ENCODE peak calls at places on chromosomes 11 and 22, in eight cellular contexts. V is GM12891, I is endothelial cell of umbilical vein, Q is spleen, L is stomach, S is transverse colon, R is esophagus muscularis mucosa, N is HepG2. H is an unnamed sample.

GRCh38 chr11:19079643-19080440 is 19.3 kb upstream of the MRGPRX2 start:
- DNase-seq in R (peak), L (no peak), S (no peak), N (no peak), Q (no peak), I (peak), V (no peak), H (no peak)

GRCh38 chr22:18022851-18023250 is 1.5 kb downstream of the MICAL3 start:
- DNase-seq in I (no peak), N (no peak), V (no peak), R (no peak), L (no peak), Q (peak), S (peak), H (no peak)

GRCh38 chr11:29518389-29519174 is 498.2 kb downstream of the KCNA4 start:
- DNase-seq in I (no peak), V (no peak), N (no peak), S (no peak), L (no peak), Q (no peak), R (no peak), H (no peak)

GRCh38 chr22:44458044-44459020 is 39.7 kb downstream of the RTL6 start:
- DNase-seq in R (peak), V (no peak), S (no peak), N (no peak), L (no peak), Q (peak), I (no peak), H (peak)

GRCh38 chr22:25645266-25645665 is 80.8 kb downstream of the GRK3 start:
- DNase-seq in L (no peak), I (no peak), Q (no peak), R (no peak), S (no peak), V (no peak), N (no peak), H (no peak)

GRCh38 chr11:69479591-69480271 is 1.7 kb upstream of the LINC01488 start:
- DNase-seq in Q (peak), N (no peak), V (no peak), S (peak), I (no peak), R (no peak), L (peak), H (no peak)

GRCh38 chr22:30823015-30823370 is 128.3 kb downstream of the OSBP2 start:
- DNase-seq in S (no peak), Q (no peak), N (no peak), R (no peak), I (no peak), L (no peak), V (no peak), H (no peak)

GRCh38 chr11:19546325-19546724 is 166.3 kb upstream of the NAV2 start:
- DNase-seq in L (no peak), Q (no peak), S (no peak), I (no peak), V (no peak), R (no peak), N (no peak), H (peak)

GRCh38 chr22:22756109-22756508 is 111.7 kb downstream of the GGTLC2 start:
- DNase-seq in R (peak), I (no peak), Q (no peak), V (no peak), S (no peak), N (no peak), L (no peak), H (no peak)

GRCh38 chr22:44410396-44411056 is 87.5 kb downstream of the RTL6 start:
- DNase-seq in N (no peak), I (no peak), V (no peak), Q (peak), S (no peak), R (no peak), L (peak), H (peak)

GRCh38 chr22:17606472-17606871 is 22.1 kb downstream of the ATP6V1E1 start:
- DNase-seq in S (no peak), N (no peak), L (no peak), Q (peak), R (no peak), I (no peak), V (no peak), H (no peak)

GRCh38 chr11:26905368-26905767 is 88.5 kb upstream of the FIBIN start:
- DNase-seq in Q (no peak), N (no peak), I (no peak), V (no peak), S (no peak), R (no peak), L (no peak), H (no peak)

GRCh38 chr11:72812968-72813739 is 1.1 kb upstream of the ATG16L2 start:
- DNase-seq in Q (peak), N (peak), R (no peak), S (peak), I (peak), L (peak), V (no peak), H (no peak)

GRCh38 chr22:25027959-25028840 is 75.7 kb downstream of the KIAA1671 start:
- DNase-seq in S (peak), Q (no peak), L (no peak), V (no peak), N (no peak), R (no peak), I (peak), H (peak)

GRCh38 chr11:61959026-61959608 is 8.3 kb downstream of the FTH1 start:
- DNase-seq in L (no peak), N (no peak), V (no peak), R (no peak), S (no peak), I (no peak), Q (peak), H (no peak)

GRCh38 chr11:47992959-47993820 is 12.8 kb downstream of the PTPRJ start:
- DNase-seq in L (no peak), V (no peak), Q (peak), R (no peak), I (peak), N (no peak), S (peak), H (no peak)

GRCh38 chr11:19723572-19724342 is 11.1 kb downstream of the NAV2 start:
- DNase-seq in V (no peak), R (no peak), Q (no peak), N (peak), L (no peak), S (no peak), I (peak), H (no peak)

GRCh38 chr11:34327804-34328631 is 29.8 kb downstream of the ABTB2 start:
- DNase-seq in Q (no peak), R (no peak), S (no peak), N (no peak), I (no peak), V (no peak), L (no peak), H (no peak)

GRCh38 chr11:75668508-75669297 is at the start of gene MAP6:
- DNase-seq in N (no peak), R (no peak), Q (no peak), V (peak), L (no peak), S (peak), I (no peak), H (no peak)

GRCh38 chr11:46387919-46388618 is 3.5 kb downstream of the CHRM4 start:
- DNase-seq in L (no peak), V (no peak), Q (peak), I (no peak), N (no peak), R (no peak), S (no peak), H (peak)

GRCh38 chr11:7442588-7443215 is 42.6 kb upstream of the OLFML1 start:
- DNase-seq in S (peak), I (peak), Q (peak), L (peak), V (peak), N (peak), R (no peak), H (peak)

GRCh38 chr11:110432713-110433392 is 3.1 kb downstream of the FDX1 start:
- DNase-seq in Q (no peak), L (no peak), R (no peak), I (peak), S (no peak), V (no peak), N (no peak), H (no peak)

GRCh38 chr11:100855466-100856067 is 168.5 kb downstream of the ARHGAP42 start:
- DNase-seq in Q (no peak), N (peak), L (no peak), V (no peak), S (no peak), R (no peak), I (peak), H (no peak)

GRCh38 chr11:63510360-63511130 is 4.7 kb downstream of the LGALS12 start:
- DNase-seq in R (no peak), S (no peak), Q (no peak), L (peak), V (no peak), I (no peak), N (no peak), H (no peak)

GRCh38 chr22:22893077-22893805 is 5.6 kb downstream of the IGLL5 start:
- DNase-seq in R (no peak), S (no peak), V (no peak), N (no peak), Q (peak), L (no peak), I (no peak), H (peak)

GRCh38 chr11:134579709-134580634 is 167.9 kb upstream of the B3GAT1 start:
- DNase-seq in S (peak), I (no peak), V (no peak), R (peak), N (no peak), Q (no peak), L (peak), H (peak)

GRCh38 chr11:130726234-130726559 is 190.1 kb downstream of the SNX19 start:
- DNase-seq in I (peak), R (no peak), V (no peak), L (no peak), Q (no peak), N (no peak), S (peak), H (peak)

GRCh38 chr22:46734830-46735453 is 3.1 kb downstream of the CERK start:
- DNase-seq in R (no peak), V (peak), Q (peak), L (peak), N (no peak), I (peak), S (peak), H (peak)

GRCh38 chr11:13009921-13010736 is 1.0 kb downstream of the RASSF10 start:
- DNase-seq in N (no peak), L (peak), I (peak), R (peak), Q (no peak), V (peak), S (no peak), H (peak)

GRCh38 chr22:33443688-33444087 is 385.5 kb upstream of the SYN3 start:
- DNase-seq in N (no peak), R (no peak), V (no peak), L (no peak), Q (no peak), I (no peak), S (no peak), H (peak)

DNA sequence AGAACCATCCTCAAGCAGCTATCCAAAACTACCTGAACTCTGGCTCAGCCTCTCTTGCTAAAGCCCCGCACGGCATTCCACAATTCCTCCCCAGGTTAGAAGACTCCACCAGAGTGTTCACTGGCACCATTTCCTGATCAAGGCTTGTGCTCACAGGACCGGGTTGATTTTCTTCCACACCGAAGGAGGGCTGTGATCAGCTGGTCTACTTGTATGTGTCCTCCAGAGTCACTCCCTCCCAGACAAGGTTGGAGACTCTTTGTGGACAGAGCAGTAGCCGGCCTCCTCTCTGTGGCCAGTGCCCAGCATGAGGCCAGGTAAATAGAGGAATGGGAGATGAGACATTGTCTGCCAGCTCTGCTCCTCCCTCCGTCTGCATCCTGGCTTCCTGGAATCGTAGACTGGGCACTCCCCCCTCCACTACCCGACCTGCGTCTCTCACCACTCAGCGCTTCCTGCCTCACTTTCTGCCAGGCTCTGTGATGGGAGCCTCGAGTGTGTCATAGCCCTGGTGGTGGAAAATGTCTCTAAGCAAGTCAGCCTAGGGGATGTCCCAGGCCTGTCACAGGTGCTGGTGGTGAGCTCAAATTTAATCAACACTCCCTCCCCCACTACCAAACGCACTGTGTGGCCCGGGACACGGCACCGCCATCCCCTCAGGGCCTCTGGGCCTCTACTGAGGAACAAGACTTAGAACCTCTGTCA is 12.5 kb upstream of the TMPRSS6 start:
- DNase-seq in N (peak), R (no peak), I (peak), Q (peak), L (peak), V (peak), S (peak), H (peak)
- TF ChIP-seq POLR2A in N (no peak), R (no peak), I (no peak), Q (no peak), L (no peak), V (no peak), S (no peak), H (no peak)

DNA sequence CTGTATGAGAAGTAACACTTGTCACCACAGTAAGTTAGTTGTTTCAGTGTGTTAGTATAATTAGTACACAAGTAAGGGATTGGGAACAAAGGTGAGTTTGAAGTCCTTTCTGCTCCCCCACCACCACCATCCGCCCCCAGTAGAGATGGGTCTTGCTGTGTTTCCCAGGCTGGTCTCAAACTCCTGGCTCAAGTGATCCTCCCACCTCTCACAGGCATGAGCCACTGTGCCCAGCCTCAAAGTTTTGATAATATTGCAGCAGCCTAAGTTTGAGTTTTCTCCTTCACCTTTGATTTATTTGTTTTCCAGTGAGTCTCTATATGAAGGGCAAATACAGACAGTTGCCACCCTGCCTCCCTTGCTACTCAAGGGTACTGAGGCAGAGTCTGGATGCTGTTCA is 23.7 kb upstream of the GRK2 start:
- DNase-seq in Q (no peak), I (no peak), N (no peak), V (no peak), S (no peak), L (no peak), R (no peak), H (no peak)
- TF ChIP-seq POLR2AphosphoS5 in Q (no peak), I (no peak), N (no peak), V (no peak), S (no peak), L (no peak), R (no peak), H (no peak)

GRCh38 chr11:65657426-65657825 is 5.3 kb downstream of the RELA start:
- DNase-seq in I (no peak), R (no peak), S (no peak), V (no peak), Q (peak), L (no peak), N (no peak), H (no peak)

GRCh38 chr11:65653229-65654225 is 9.2 kb downstream of the RELA start:
- DNase-seq in V (no peak), L (peak), N (peak), R (no peak), I (peak), S (peak), Q (peak), H (peak)

GRCh38 chr11:65658174-65659021 is 4.3 kb downstream of the RELA start:
- DNase-seq in V (no peak), R (no peak), L (no peak), Q (peak), S (no peak), N (no peak), I (no peak), H (peak)

GRCh38 chr11:65654375-65655349 is 8.1 kb downstream of the RELA start:
- DNase-seq in S (peak), V (no peak), N (no peak), R (no peak), Q (peak), I (no peak), L (no peak), H (peak)

DNA sequence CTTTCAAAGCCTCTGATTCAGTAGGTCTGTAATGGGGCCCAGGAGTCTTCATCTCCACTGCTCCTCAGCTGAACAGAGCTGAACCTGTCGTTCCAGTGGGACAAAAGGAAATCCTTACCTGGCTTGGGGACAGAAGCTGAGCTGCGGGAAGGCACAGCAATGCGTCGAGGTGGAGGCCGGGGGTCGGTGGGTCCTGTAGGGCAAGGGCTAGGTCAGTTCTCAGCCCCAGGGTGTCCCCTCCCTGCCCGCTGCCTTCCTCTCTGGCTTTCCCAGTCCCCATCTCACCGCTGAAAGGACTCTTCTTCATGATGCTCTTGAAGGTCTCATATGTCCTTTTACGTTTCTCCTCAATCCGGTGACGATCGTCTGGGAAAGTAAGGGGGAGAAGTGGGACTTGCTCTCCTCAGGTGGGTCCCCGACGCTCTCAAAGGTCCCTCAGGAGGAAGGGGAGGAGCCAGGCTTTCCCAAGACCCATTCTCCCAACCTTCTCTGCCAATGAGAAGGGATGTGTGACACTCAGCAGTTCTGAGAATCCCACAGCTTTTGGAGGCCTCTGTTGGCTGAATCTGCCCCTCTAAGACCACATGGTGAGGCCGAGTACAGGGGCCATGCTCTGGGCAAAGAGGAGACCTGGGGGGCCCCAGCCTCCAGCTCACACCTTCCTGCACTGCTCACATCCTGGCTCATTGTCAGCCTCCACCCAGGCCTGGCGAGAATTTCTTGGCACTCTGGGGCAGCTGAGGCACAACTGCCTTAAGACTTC is 7.0 kb downstream of the RELA start:
- DNase-seq in V (no peak), L (no peak), I (no peak), Q (peak), S (peak), N (no peak), R (no peak), H (peak)
- TF ChIP-seq POLR2A in V (no peak), L (no peak), I (no peak), Q (no peak), S (no peak), N (no peak), R (no peak), H (no peak)

GRCh38 chr11:117907276-117908110 is 21.7 kb downstream of the TMPRSS13 start:
- DNase-seq in S (peak), R (peak), I (peak), L (peak), Q (peak), V (no peak), N (peak), H (peak)
- TF ChIP-seq POLR2AphosphoS5 in S (peak), R (peak), I (no peak), L (no peak), Q (peak), V (no peak), N (no peak), H (no peak)

GRCh38 chr11:17077520-17078401 is at the start of gene RPS13:
- DNase-seq in N (peak), V (peak), S (peak), R (peak), L (peak), Q (peak), I (peak), H (peak)

GRCh38 chr11:17073370-17074027 is 4.0 kb downstream of the RPS13 start:
- DNase-seq in L (no peak), I (no peak), R (no peak), V (no peak), N (no peak), Q (no peak), S (no peak), H (no peak)

GRCh38 chr11:17077240-17077519 is 287 bp downstream of the RPS13 start:
- DNase-seq in R (peak), V (no peak), Q (no peak), S (no peak), I (no peak), N (no peak), L (no peak), H (no peak)

GRCh38 chr11:17075506-17075905 is 2.0 kb downstream of the RPS13 start:
- DNase-seq in V (no peak), R (no peak), I (no peak), S (no peak), N (no peak), L (no peak), Q (no peak), H (no peak)

DNA sequence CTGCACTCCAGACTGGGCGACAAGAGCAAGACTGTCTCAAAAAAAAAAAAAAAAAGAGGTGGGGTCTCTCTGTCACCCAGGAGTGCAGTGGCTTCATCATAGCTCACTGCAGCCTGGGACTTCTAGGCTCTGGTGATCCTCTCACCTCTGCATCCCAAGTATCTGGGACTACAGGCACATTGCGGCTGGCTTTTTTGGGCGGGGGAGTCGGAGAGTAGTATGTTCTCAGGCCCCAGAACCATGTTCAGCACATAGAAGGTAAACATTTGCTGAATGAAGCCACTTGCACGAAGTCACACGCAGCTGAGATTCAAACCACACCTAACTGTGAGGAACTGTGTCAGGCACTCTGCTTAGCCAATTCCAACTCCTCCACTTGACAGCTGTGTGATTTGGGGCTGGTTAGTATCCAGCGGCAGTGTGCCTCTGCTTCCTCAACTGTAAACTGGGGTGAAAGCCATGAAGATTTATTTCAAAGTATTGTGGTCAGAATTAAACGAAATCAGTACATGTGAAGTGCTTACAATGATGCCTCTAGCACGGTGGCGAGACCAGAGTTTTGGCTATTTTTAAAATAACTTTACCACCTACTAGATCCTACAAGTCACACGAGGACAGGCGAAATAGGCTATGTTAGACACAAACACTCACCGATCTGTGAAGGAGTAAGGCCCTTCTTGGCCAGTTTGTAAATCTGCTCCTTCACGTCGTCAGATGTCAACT is 789 bp downstream of the RPS13 start:
- DNase-seq in L (no peak), S (no peak), R (no peak), N (no peak), Q (peak), V (no peak), I (no peak), H (no peak)
- TF ChIP-seq POLR2A in L (no peak), S (no peak), R (no peak), N (no peak), Q (no peak), V (no peak), I (no peak), H (no peak)